ENCODE peak calls at places on chromosome 7, in six cellular contexts. One of them, this sample, is unnamed.
A peak's percentile ranks its signal among the peaks of the same experiment; 100 is the strongest.

GRCh38 chr7:41170466-41170865 is 532.4 kb downstream of the INHBA start:
- DNase-seq in colonic mucosa: no peak
- DNase-seq in kidney epithelial cell: no peak
- DNase-seq in brain microvascular endothelial cell: no peak
- DNase-seq in neural progenitor cell: no peak
- DNase-seq in epithelial cell of esophagus: no peak
- DNase-seq in this sample: no peak

GRCh38 chr7:112937651-112938390 is 147.6 kb upstream of the TMEM168 start:
- DNase-seq in colonic mucosa: no peak
- DNase-seq in kidney epithelial cell: no peak
- DNase-seq in brain microvascular endothelial cell: no peak
- DNase-seq in neural progenitor cell: no peak
- DNase-seq in epithelial cell of esophagus: no peak
- DNase-seq in this sample: no peak

GRCh38 chr7:8185907-8186306 is 76.1 kb downstream of the ICA1 start:
- DNase-seq in colonic mucosa: no peak
- DNase-seq in kidney epithelial cell: no peak
- DNase-seq in brain microvascular endothelial cell: no peak
- DNase-seq in neural progenitor cell: peak; percentile 32
- DNase-seq in epithelial cell of esophagus: no peak
- DNase-seq in this sample: no peak

GRCh38 chr7:41054960-41055700 is 647.8 kb downstream of the INHBA start:
- DNase-seq in colonic mucosa: no peak
- DNase-seq in kidney epithelial cell: no peak
- DNase-seq in brain microvascular endothelial cell: no peak
- DNase-seq in neural progenitor cell: no peak
- DNase-seq in epithelial cell of esophagus: no peak
- DNase-seq in this sample: no peak

GRCh38 chr7:112523871-112524270 is 43.1 kb downstream of the LSMEM1 start:
- DNase-seq in colonic mucosa: no peak
- DNase-seq in kidney epithelial cell: no peak
- DNase-seq in brain microvascular endothelial cell: no peak
- DNase-seq in neural progenitor cell: no peak
- DNase-seq in epithelial cell of esophagus: no peak
- DNase-seq in this sample: no peak

GRCh38 chr7:35624299-35625186 is 70.4 kb downstream of the HERPUD2 start:
- DNase-seq in colonic mucosa: no peak
- DNase-seq in kidney epithelial cell: no peak
- DNase-seq in brain microvascular endothelial cell: peak; percentile 33
- DNase-seq in neural progenitor cell: peak; percentile 78
- DNase-seq in epithelial cell of esophagus: peak; percentile 37
- DNase-seq in this sample: no peak

GRCh38 chr7:71325151-71325550 is 193.2 kb downstream of the GALNT17 start:
- DNase-seq in colonic mucosa: no peak
- DNase-seq in kidney epithelial cell: no peak
- DNase-seq in brain microvascular endothelial cell: no peak
- DNase-seq in neural progenitor cell: peak; percentile 58
- DNase-seq in epithelial cell of esophagus: no peak
- DNase-seq in this sample: no peak

GRCh38 chr7:73995330-73995729 is 32.6 kb upstream of the ELN start:
- DNase-seq in colonic mucosa: no peak
- DNase-seq in kidney epithelial cell: no peak
- DNase-seq in brain microvascular endothelial cell: peak; percentile 49
- DNase-seq in neural progenitor cell: no peak
- DNase-seq in epithelial cell of esophagus: no peak
- DNase-seq in this sample: no peak

GRCh38 chr7:105743351-105743812 is 133.0 kb downstream of the ATXN7L1 start:
- DNase-seq in colonic mucosa: no peak
- DNase-seq in kidney epithelial cell: no peak
- DNase-seq in brain microvascular endothelial cell: no peak
- DNase-seq in neural progenitor cell: peak; percentile 6
- DNase-seq in epithelial cell of esophagus: no peak
- DNase-seq in this sample: no peak

GRCh38 chr7:126937196-126937595 is 315.5 kb downstream of the GRM8 start:
- DNase-seq in colonic mucosa: no peak
- DNase-seq in kidney epithelial cell: peak; percentile 76
- DNase-seq in brain microvascular endothelial cell: no peak
- DNase-seq in neural progenitor cell: no peak
- DNase-seq in epithelial cell of esophagus: peak; percentile 11
- DNase-seq in this sample: peak; percentile 51

GRCh38 chr7:55441668-55442305 is 76.7 kb downstream of the LANCL2 start:
- DNase-seq in colonic mucosa: no peak
- DNase-seq in kidney epithelial cell: no peak
- DNase-seq in brain microvascular endothelial cell: peak; percentile 57
- DNase-seq in neural progenitor cell: no peak
- DNase-seq in epithelial cell of esophagus: no peak
- DNase-seq in this sample: no peak

GRCh38 chr7:99623702-99624447 is 7.1 kb downstream of the ZSCAN25 start:
- DNase-seq in colonic mucosa: no peak
- DNase-seq in kidney epithelial cell: no peak
- DNase-seq in brain microvascular endothelial cell: no peak
- DNase-seq in neural progenitor cell: no peak
- DNase-seq in epithelial cell of esophagus: no peak
- DNase-seq in this sample: no peak

GRCh38 chr7:4272141-4272540 is 410.0 kb upstream of the FOXK1 start:
- DNase-seq in colonic mucosa: no peak
- DNase-seq in kidney epithelial cell: no peak
- DNase-seq in brain microvascular endothelial cell: no peak
- DNase-seq in neural progenitor cell: no peak
- DNase-seq in epithelial cell of esophagus: no peak
- DNase-seq in this sample: no peak

GRCh38 chr7:71574153-71574894 is 442.4 kb downstream of the GALNT17 start:
- DNase-seq in colonic mucosa: no peak
- DNase-seq in kidney epithelial cell: no peak
- DNase-seq in brain microvascular endothelial cell: no peak
- DNase-seq in neural progenitor cell: peak; percentile 12
- DNase-seq in epithelial cell of esophagus: no peak
- DNase-seq in this sample: no peak

GRCh38 chr7:26995664-26996063 is 100.1 kb downstream of the HOXA1 start:
- DNase-seq in colonic mucosa: no peak
- DNase-seq in kidney epithelial cell: no peak
- DNase-seq in brain microvascular endothelial cell: no peak
- DNase-seq in neural progenitor cell: no peak
- DNase-seq in epithelial cell of esophagus: no peak
- DNase-seq in this sample: no peak

GRCh38 chr7:131108212-131108980 is 219.3 kb upstream of the MKLN1 start:
- DNase-seq in colonic mucosa: peak; percentile 23
- DNase-seq in kidney epithelial cell: no peak
- DNase-seq in brain microvascular endothelial cell: peak; percentile 15
- DNase-seq in neural progenitor cell: no peak
- DNase-seq in epithelial cell of esophagus: no peak
- DNase-seq in this sample: no peak

GRCh38 chr7:106026101-106026500 is 63.0 kb downstream of the CDHR3 start:
- DNase-seq in colonic mucosa: no peak
- DNase-seq in kidney epithelial cell: no peak
- DNase-seq in brain microvascular endothelial cell: no peak
- DNase-seq in neural progenitor cell: no peak
- DNase-seq in epithelial cell of esophagus: no peak
- DNase-seq in this sample: no peak

GRCh38 chr7:128113839-128114238 is 82.6 kb upstream of the LRRC4 start:
- DNase-seq in colonic mucosa: no peak
- DNase-seq in kidney epithelial cell: no peak
- DNase-seq in brain microvascular endothelial cell: no peak
- DNase-seq in neural progenitor cell: no peak
- DNase-seq in epithelial cell of esophagus: no peak
- DNase-seq in this sample: no peak

GRCh38 chr7:73905360-73905759 is 44.4 kb downstream of the TMEM270 start:
- DNase-seq in colonic mucosa: no peak
- DNase-seq in kidney epithelial cell: no peak
- DNase-seq in brain microvascular endothelial cell: no peak
- DNase-seq in neural progenitor cell: no peak
- DNase-seq in epithelial cell of esophagus: no peak
- DNase-seq in this sample: no peak

GRCh38 chr7:2956526-2957368 is 86.9 kb downstream of the CARD11 start:
- DNase-seq in colonic mucosa: no peak
- DNase-seq in kidney epithelial cell: peak; percentile 60
- DNase-seq in brain microvascular endothelial cell: peak; percentile 50
- DNase-seq in neural progenitor cell: no peak
- DNase-seq in epithelial cell of esophagus: peak; percentile 95
- DNase-seq in this sample: peak; percentile 24

GRCh38 chr7:131941291-131941690 is 384.9 kb upstream of the PODXL start:
- DNase-seq in colonic mucosa: no peak
- DNase-seq in kidney epithelial cell: no peak
- DNase-seq in brain microvascular endothelial cell: no peak
- DNase-seq in neural progenitor cell: no peak
- DNase-seq in epithelial cell of esophagus: no peak
- DNase-seq in this sample: no peak

GRCh38 chr7:29989257-29989995 is at the start of gene SCRN1:
- DNase-seq in colonic mucosa: peak; percentile 43
- DNase-seq in kidney epithelial cell: no peak
- DNase-seq in brain microvascular endothelial cell: no peak
- DNase-seq in neural progenitor cell: peak; percentile 80
- DNase-seq in epithelial cell of esophagus: peak; percentile 36
- DNase-seq in this sample: peak; percentile 51

GRCh38 chr7:131234719-131235488 is 92.8 kb upstream of the MKLN1 start:
- DNase-seq in colonic mucosa: no peak
- DNase-seq in kidney epithelial cell: no peak
- DNase-seq in brain microvascular endothelial cell: peak; percentile 34
- DNase-seq in neural progenitor cell: no peak
- DNase-seq in epithelial cell of esophagus: no peak
- DNase-seq in this sample: no peak

GRCh38 chr7:130418306-130418705 is 22.5 kb downstream of the CEP41 start:
- DNase-seq in colonic mucosa: no peak
- DNase-seq in kidney epithelial cell: no peak
- DNase-seq in brain microvascular endothelial cell: no peak
- DNase-seq in neural progenitor cell: no peak
- DNase-seq in epithelial cell of esophagus: peak; percentile 93
- DNase-seq in this sample: no peak

GRCh38 chr7:4689668-4690067 is 7.6 kb downstream of the FOXK1 start:
- DNase-seq in colonic mucosa: no peak
- DNase-seq in kidney epithelial cell: no peak
- DNase-seq in brain microvascular endothelial cell: no peak
- DNase-seq in neural progenitor cell: no peak
- DNase-seq in epithelial cell of esophagus: no peak
- DNase-seq in this sample: no peak

GRCh38 chr7:155796381-155797261 is 15.6 kb downstream of the SHH start:
- DNase-seq in colonic mucosa: peak; percentile 63
- DNase-seq in kidney epithelial cell: no peak
- DNase-seq in brain microvascular endothelial cell: peak; percentile 18
- DNase-seq in neural progenitor cell: peak; percentile 67
- DNase-seq in epithelial cell of esophagus: peak; percentile 51
- DNase-seq in this sample: peak; percentile 60

GRCh38 chr7:79691094-79691493 is 237.6 kb upstream of the MAGI2 start:
- DNase-seq in colonic mucosa: no peak
- DNase-seq in kidney epithelial cell: no peak
- DNase-seq in brain microvascular endothelial cell: no peak
- DNase-seq in neural progenitor cell: no peak
- DNase-seq in epithelial cell of esophagus: no peak
- DNase-seq in this sample: no peak

GRCh38 chr7:1707756-1708611 is 37.9 kb downstream of the ELFN1 start:
- DNase-seq in colonic mucosa: no peak
- DNase-seq in kidney epithelial cell: no peak
- DNase-seq in brain microvascular endothelial cell: no peak
- DNase-seq in neural progenitor cell: no peak
- DNase-seq in epithelial cell of esophagus: no peak
- DNase-seq in this sample: no peak
- TF ChIP-seq CTCF in colonic mucosa: no peak
- TF ChIP-seq CTCF in kidney epithelial cell: peak; percentile 2
- TF ChIP-seq CTCF in brain microvascular endothelial cell: peak; percentile 45
- TF ChIP-seq CTCF in neural progenitor cell: peak; percentile 41
- TF ChIP-seq CTCF in epithelial cell of esophagus: no peak
- TF ChIP-seq CTCF in this sample: no peak

GRCh38 chr7:23246540-23246939 is at the start of gene GPNMB:
- DNase-seq in colonic mucosa: peak; percentile 32
- DNase-seq in kidney epithelial cell: peak; percentile 49
- DNase-seq in brain microvascular endothelial cell: peak; percentile 52
- DNase-seq in neural progenitor cell: no peak
- DNase-seq in epithelial cell of esophagus: peak; percentile 85
- DNase-seq in this sample: no peak

GRCh38 chr7:23244335-23244635 is 2.3 kb upstream of the GPNMB start:
- DNase-seq in colonic mucosa: no peak
- DNase-seq in kidney epithelial cell: no peak
- DNase-seq in brain microvascular endothelial cell: no peak
- DNase-seq in neural progenitor cell: no peak
- DNase-seq in epithelial cell of esophagus: no peak
- DNase-seq in this sample: no peak

GRCh38 chr7:23247101-23247601 is 576 bp downstream of the GPNMB start:
- DNase-seq in colonic mucosa: no peak
- DNase-seq in kidney epithelial cell: no peak
- DNase-seq in brain microvascular endothelial cell: no peak
- DNase-seq in neural progenitor cell: no peak
- DNase-seq in epithelial cell of esophagus: no peak
- DNase-seq in this sample: no peak

GRCh38 chr7:23249486-23249885 is 2.9 kb downstream of the GPNMB start:
- DNase-seq in colonic mucosa: no peak
- DNase-seq in kidney epithelial cell: no peak
- DNase-seq in brain microvascular endothelial cell: no peak
- DNase-seq in neural progenitor cell: no peak
- DNase-seq in epithelial cell of esophagus: no peak
- DNase-seq in this sample: no peak

GRCh38 chr7:23247602-23248335 is 1.2 kb downstream of the GPNMB start:
- DNase-seq in colonic mucosa: peak; percentile 21
- DNase-seq in kidney epithelial cell: no peak
- DNase-seq in brain microvascular endothelial cell: no peak
- DNase-seq in neural progenitor cell: peak; percentile 9
- DNase-seq in epithelial cell of esophagus: no peak
- DNase-seq in this sample: no peak
- H3K4me3 ChIP-seq in colonic mucosa: peak overlapping the region; percentile 22
- H3K4me3 ChIP-seq in kidney epithelial cell: peak overlapping the region; percentile 29
- H3K4me3 ChIP-seq in brain microvascular endothelial cell: peak overlapping the region; percentile 62
- H3K4me3 ChIP-seq in neural progenitor cell: no peak overlapping the region
- H3K4me3 ChIP-seq in epithelial cell of esophagus: no peak overlapping the region
- H3K4me3 ChIP-seq in this sample: peak overlapping the region; percentile 12

GRCh38 chr7:102287082-102287464 is 405 bp downstream of the SH2B2 start:
- DNase-seq in colonic mucosa: no peak
- DNase-seq in kidney epithelial cell: no peak
- DNase-seq in brain microvascular endothelial cell: no peak
- DNase-seq in neural progenitor cell: no peak
- DNase-seq in epithelial cell of esophagus: no peak
- DNase-seq in this sample: no peak

GRCh38 chr7:102289051-102289450 is 2.4 kb downstream of the SH2B2 start:
- DNase-seq in colonic mucosa: no peak
- DNase-seq in kidney epithelial cell: no peak
- DNase-seq in brain microvascular endothelial cell: no peak
- DNase-seq in neural progenitor cell: no peak
- DNase-seq in epithelial cell of esophagus: no peak
- DNase-seq in this sample: no peak

GRCh38 chr7:102287465-102288146 is 938 bp downstream of the SH2B2 start:
- DNase-seq in colonic mucosa: peak; percentile 52
- DNase-seq in kidney epithelial cell: no peak
- DNase-seq in brain microvascular endothelial cell: no peak
- DNase-seq in neural progenitor cell: peak; percentile 65
- DNase-seq in epithelial cell of esophagus: peak; percentile 22
- DNase-seq in this sample: no peak

GRCh38 chr7:102286237-102287081 is at the start of gene SH2B2:
- DNase-seq in colonic mucosa: peak; percentile 70
- DNase-seq in kidney epithelial cell: no peak
- DNase-seq in brain microvascular endothelial cell: peak; percentile 27
- DNase-seq in neural progenitor cell: peak; percentile 87
- DNase-seq in epithelial cell of esophagus: peak; percentile 54
- DNase-seq in this sample: peak; percentile 74

GRCh38 chr7:102288285-102288930 is 1.7 kb downstream of the SH2B2 start:
- DNase-seq in colonic mucosa: no peak
- DNase-seq in kidney epithelial cell: no peak
- DNase-seq in brain microvascular endothelial cell: no peak
- DNase-seq in neural progenitor cell: peak; percentile 37
- DNase-seq in epithelial cell of esophagus: no peak
- DNase-seq in this sample: no peak
- TF ChIP-seq CTCF in colonic mucosa: no peak
- TF ChIP-seq CTCF in kidney epithelial cell: no peak
- TF ChIP-seq CTCF in brain microvascular endothelial cell: peak; percentile 46
- TF ChIP-seq CTCF in neural progenitor cell: peak; percentile 18
- TF ChIP-seq CTCF in epithelial cell of esophagus: no peak
- TF ChIP-seq CTCF in this sample: no peak

GRCh38 chr7:24702674-24703235 is 54.5 kb downstream of the GSDME start:
- DNase-seq in colonic mucosa: no peak
- DNase-seq in kidney epithelial cell: no peak
- DNase-seq in brain microvascular endothelial cell: no peak
- DNase-seq in neural progenitor cell: no peak
- DNase-seq in epithelial cell of esophagus: no peak
- DNase-seq in this sample: no peak
- H3K4me3 ChIP-seq in colonic mucosa: no peak overlapping the region
- H3K4me3 ChIP-seq in kidney epithelial cell: no peak overlapping the region
- H3K4me3 ChIP-seq in brain microvascular endothelial cell: no peak overlapping the region
- H3K4me3 ChIP-seq in neural progenitor cell: no peak overlapping the region
- H3K4me3 ChIP-seq in epithelial cell of esophagus: no peak overlapping the region
- H3K4me3 ChIP-seq in this sample: no peak overlapping the region